ENCODE peak calls at places on chromosomes 2 and 18, in seven cellular contexts. W is gastrocnemius medialis, D is RWPE2, F is heart right ventricle, J is ovary, A is fibroblast of lung, Z is body of pancreas. Q is an unnamed sample. For H3K36me3, the result is how much of the 10 kb centered on the place peaks cover.

GRCh38 chr18:44130365-44130942 is 550.2 kb upstream of the SETBP1 start:
- DNase-seq in F (no peak), W (no peak), J (no peak), A (peak), Z (peak), D (no peak), Q (peak)

GRCh38 chr2:174593574-174594203 is 3.9 kb downstream of the WIPF1 start:
- DNase-seq in F (no peak), D (no peak), J (no peak), W (no peak), A (peak), Z (no peak), Q (no peak)

GRCh38 chr18:54191352-54191751 is 33.1 kb downstream of the MBD2 start:
- DNase-seq in W (no peak), D (no peak), J (no peak), A (no peak), F (no peak), Z (no peak), Q (peak)

GRCh38 chr2:179745615-179746263 is 115.7 kb downstream of the ZNF385B start:
- DNase-seq in J (no peak), F (no peak), W (no peak), Z (no peak), D (no peak), A (no peak), Q (no peak)

GRCh38 chr2:121159291-121160144 is 125.5 kb downstream of the TFCP2L1 start:
- DNase-seq in D (no peak), W (no peak), Z (no peak), J (no peak), A (no peak), F (no peak), Q (no peak)

GRCh38 chr2:58641001-58641400 is 399.9 kb upstream of the FANCL start:
- DNase-seq in W (no peak), J (no peak), F (no peak), Z (no peak), A (no peak), D (no peak), Q (no peak)

GRCh38 chr2:888906-889566 is 61.6 kb upstream of the SNTG2 start:
- DNase-seq in Z (no peak), F (no peak), D (no peak), J (no peak), A (no peak), W (no peak), Q (no peak)

GRCh38 chr2:161088658-161089350 is 71.4 kb upstream of the TANK start:
- DNase-seq in J (no peak), Z (no peak), D (no peak), F (no peak), W (no peak), A (no peak), Q (no peak)

GRCh38 chr2:27075219-27075871 is 3.1 kb upstream of the EMILIN1 start:
- DNase-seq in F (peak), A (no peak), J (peak), W (no peak), Z (no peak), D (no peak), Q (no peak)

GRCh38 chr2:148582679-148583511 is 61.7 kb upstream of the EPC2 start:
- DNase-seq in A (peak), W (no peak), F (no peak), J (no peak), D (no peak), Z (no peak), Q (no peak)

GRCh38 chr2:66577331-66578041 is 142.6 kb downstream of the MEIS1 start:
- DNase-seq in J (peak), F (peak), W (no peak), Z (peak), D (no peak), A (no peak), Q (peak)

GRCh38 chr2:127576433-127577207 is 41.1 kb downstream of the MYO7B start:
- DNase-seq in F (peak), J (no peak), Z (no peak), D (no peak), A (peak), W (peak), Q (peak)

GRCh38 chr18:70132999-70133398 is 72.5 kb downstream of the RTTN start:
- DNase-seq in J (no peak), D (no peak), W (no peak), A (peak), Z (no peak), F (no peak), Q (no peak)

GRCh38 chr2:199261221-199261620 is 196.5 kb downstream of the SATB2 start:
- DNase-seq in A (peak), W (no peak), Z (no peak), J (no peak), D (no peak), F (no peak), Q (no peak)

GRCh38 chr2:192195548-192196418 is 1.1 kb upstream of the TMEFF2 start:
- DNase-seq in Z (no peak), A (peak), J (peak), F (peak), D (peak), W (no peak), Q (peak)

GRCh38 chr18:13279181-13280065 is 60.9 kb downstream of the LDLRAD4 start:
- DNase-seq in J (no peak), W (no peak), D (no peak), Z (no peak), A (no peak), F (no peak), Q (no peak)
- H3K4me3 ChIP-seq in J (no peak), W (no peak), D (no peak), Z (no peak), A (no peak), F (no peak), Q (no peak)

GRCh38 chr2:47158576-47158975 is 3.5 kb upstream of the STPG4 start:
- DNase-seq in Z (no peak), D (no peak), A (no peak), F (no peak), W (no peak), J (no peak), Q (no peak)

GRCh38 chr2:47159627-47160026 is 4.5 kb upstream of the STPG4 start:
- DNase-seq in A (no peak), W (no peak), J (no peak), D (no peak), F (no peak), Z (no peak), Q (no peak)

GRCh38 chr2:47162780-47163179 is 7.7 kb upstream of the STPG4 start:
- DNase-seq in D (no peak), J (no peak), A (no peak), Z (no peak), F (no peak), W (no peak), Q (no peak)

GRCh38 chr2:47161475-47161874 is 6.4 kb upstream of the STPG4 start:
- DNase-seq in W (no peak), F (no peak), Z (no peak), J (no peak), A (no peak), D (no peak), Q (no peak)

DNA sequence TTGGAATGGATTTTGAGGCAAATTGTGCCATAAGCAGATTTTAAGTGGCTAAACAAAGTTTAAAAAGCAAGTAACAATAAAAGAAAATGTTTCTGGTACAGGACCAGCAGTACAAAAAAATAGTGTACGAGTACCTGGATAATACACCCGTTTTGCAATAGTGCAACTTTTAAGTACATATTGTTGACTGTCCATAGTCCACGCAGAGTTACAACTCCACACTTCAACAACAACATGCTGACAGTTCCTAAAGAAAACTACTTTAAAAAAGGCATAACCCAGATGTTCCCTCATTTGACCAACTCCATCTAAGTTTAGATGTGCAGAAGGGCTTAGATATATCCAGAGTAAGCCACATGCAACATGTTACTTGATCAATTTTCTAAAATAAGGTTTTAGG is 5.1 kb upstream of the STPG4 start:
- DNase-seq in Z (no peak), D (no peak), A (no peak), W (no peak), J (no peak), F (no peak), Q (no peak)
- H3K36me3 ChIP-seq in Z (under half), D (half or more), A (under half), W (under half), J (under half), F (half or more), Q (under half)

DNA sequence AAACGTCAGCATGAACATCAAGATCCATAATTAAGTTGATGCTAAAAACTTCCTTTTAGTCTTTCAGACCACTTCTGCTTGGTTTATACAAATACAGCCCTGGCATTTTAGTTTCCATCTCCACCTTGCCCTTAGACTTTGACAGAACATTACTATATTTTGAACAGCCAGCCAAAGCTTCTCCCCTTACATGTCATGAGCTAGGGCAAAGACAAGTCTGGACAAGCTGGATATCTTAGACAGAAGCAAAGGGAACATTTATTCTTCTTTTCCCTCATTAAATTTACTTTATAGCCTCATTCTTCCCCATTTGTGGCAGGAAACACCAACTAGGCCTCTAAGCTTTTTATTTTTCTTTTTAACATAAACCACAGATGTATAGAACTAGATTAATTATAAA is 403.3 kb downstream of the SUCLG1 start:
- DNase-seq in F (no peak), J (no peak), D (no peak), A (no peak), Z (no peak), W (no peak), Q (no peak)
- H3K4me3 ChIP-seq in F (no peak), J (no peak), D (no peak), A (no peak), Z (no peak), W (no peak), Q (no peak)

DNA sequence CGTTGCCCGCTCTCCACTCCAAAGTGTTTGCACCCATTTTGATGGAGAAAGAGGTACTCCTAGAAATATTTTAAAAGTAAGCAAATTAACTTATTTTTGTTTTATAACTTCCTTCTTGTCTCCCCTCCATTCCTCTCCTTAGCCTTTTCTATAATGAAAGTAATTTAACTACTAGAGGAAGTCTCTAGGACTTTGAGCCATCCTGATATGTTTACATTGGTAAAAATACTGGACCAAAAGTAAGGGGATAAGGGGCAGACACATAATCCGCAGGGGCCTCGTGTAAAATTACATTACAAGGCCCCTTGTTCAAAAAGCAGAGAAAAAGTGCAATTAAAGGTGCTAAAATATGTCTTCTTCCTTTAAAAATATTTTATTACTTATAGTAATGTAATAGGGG is 55.4 kb downstream of the MYOM1 start:
- DNase-seq in J (no peak), A (no peak), D (no peak), F (no peak), W (no peak), Z (no peak), Q (no peak)
- H3K36me3 ChIP-seq in J (under half), A (under half), D (under half), F (half or more), W (under half), Z (under half), Q (under half)

GRCh38 chr2:88452151-88452851 is at the start of gene FOXI3:
- DNase-seq in F (no peak), A (no peak), D (no peak), W (no peak), J (no peak), Z (no peak), Q (peak)
- H3K4me3 ChIP-seq in F (peak), A (no peak), D (peak), W (peak), J (no peak), Z (no peak), Q (peak)

GRCh38 chr18:42181474-42181873 is 226.4 kb downstream of the PIK3C3 start:
- DNase-seq in J (no peak), Z (no peak), F (no peak), D (no peak), A (no peak), W (no peak), Q (no peak)

GRCh38 chr18:42178381-42179080 is 223.5 kb downstream of the PIK3C3 start:
- DNase-seq in W (no peak), Z (no peak), D (no peak), F (no peak), J (no peak), A (no peak), Q (no peak)

GRCh38 chr18:42174909-42175308 is 219.9 kb downstream of the PIK3C3 start:
- DNase-seq in W (no peak), Z (no peak), A (peak), F (no peak), D (no peak), J (no peak), Q (peak)

GRCh38 chr18:42176599-42176998 is 221.6 kb downstream of the PIK3C3 start:
- DNase-seq in D (no peak), Z (no peak), W (no peak), A (no peak), F (no peak), J (no peak), Q (no peak)
- H3K36me3 ChIP-seq in D (under half), Z (under half), W (under half), A (under half), F (under half), J (under half), Q (under half)